ENCODE peak calls at places on chromosomes 13 and 19, in five cellular contexts. Y is colonic mucosa, F is Peyer's patch, A is transverse colon, C is cardiac muscle cell. Z is an unnamed sample.

GRCh38 chr19:42436006-42436405 is 6.7 kb downstream of the CXCL17 start:
- DNase-seq in A (no peak), C (peak; percentile 69), Y (no peak), F (no peak), Z (no peak)

GRCh38 chr13:99979453-99980200 is 2.0 kb upstream of the ZIC2 start:
- DNase-seq in C (no peak), A (no peak), F (no peak), Y (peak; percentile 20), Z (no peak)

GRCh38 chr19:35901854-35902661 is at the start of gene HCST:
- DNase-seq in Y (no peak), C (peak; percentile 12), F (no peak), A (peak; percentile 30), Z (peak; percentile 14)

GRCh38 chr19:42322305-42322704 is 3.1 kb upstream of the MEGF8 start:
- DNase-seq in C (no peak), F (no peak), Y (no peak), A (no peak), Z (no peak)

GRCh38 chr13:77184455-77184854 is 142.4 kb downstream of the MYCBP2 start:
- DNase-seq in F (no peak), Y (no peak), C (no peak), A (no peak), Z (no peak)

GRCh38 chr19:1154731-1155351 is 19.2 kb downstream of the SBNO2 start:
- DNase-seq in Y (peak; percentile 82), C (peak; percentile 96), F (peak; percentile 84), A (peak; percentile 89), Z (no peak)

GRCh38 chr19:4523306-4524110 is 5.2 kb upstream of the PLIN4 start:
- DNase-seq in F (peak; percentile 62), C (peak; percentile 63), Y (peak; percentile 55), A (peak; percentile 59), Z (no peak)

GRCh38 chr13:31016342-31017325 is 84.2 kb downstream of the TEX26 start:
- DNase-seq in Y (no peak), C (no peak), A (no peak), F (no peak), Z (no peak)

GRCh38 chr13:63629591-63629990 is 2213.9 kb upstream of the PCDH20 start:
- DNase-seq in C (no peak), A (no peak), Y (no peak), F (no peak), Z (no peak)

GRCh38 chr13:37716395-37716794 is 117.8 kb upstream of the POSTN start:
- DNase-seq in C (peak; percentile 85), F (no peak), A (no peak), Y (no peak), Z (no peak)

GRCh38 chr19:47631681-47632446 is 22.9 kb downstream of the BICRA start:
- DNase-seq in F (no peak), A (no peak), Y (no peak), C (peak; percentile 32), Z (no peak)

GRCh38 chr19:46296722-46297431 is at the start of gene HIF3A:
- DNase-seq in A (peak; percentile 81), F (peak; percentile 82), Y (peak; percentile 74), C (peak; percentile 85), Z (no peak)

GRCh38 chr19:6095760-6096159 is 14.5 kb downstream of the RFX2 start:
- DNase-seq in F (no peak), Y (no peak), C (no peak), A (no peak), Z (no peak)

GRCh38 chr19:44644391-44645016 is 794 bp downstream of the PVR start:
- DNase-seq in A (peak; percentile 27), C (no peak), Y (peak; percentile 49), F (peak; percentile 53), Z (no peak)

GRCh38 chr13:80486407-80486806 is 145.5 kb upstream of the SPRY2 start:
- DNase-seq in C (no peak), F (no peak), A (no peak), Y (no peak), Z (no peak)

GRCh38 chr13:101942535-101943157 is 459.2 kb downstream of the FGF14 start:
- DNase-seq in A (no peak), C (no peak), F (no peak), Y (no peak), Z (no peak)

GRCh38 chr19:32363632-32364031 is 18.2 kb downstream of the ZNF507 start:
- DNase-seq in C (no peak), A (no peak), F (no peak), Y (no peak), Z (no peak)

GRCh38 chr19:13299838-13300237 is 149.6 kb downstream of the IER2 start:
- DNase-seq in A (no peak), F (no peak), Y (no peak), C (no peak), Z (no peak)

GRCh38 chr13:55653497-55653896 is 1487.2 kb upstream of the PRR20A start:
- DNase-seq in C (no peak), Y (no peak), A (no peak), F (no peak), Z (no peak)

GRCh38 chr13:112781881-112782361 is 92.1 kb downstream of the ATP11A start:
- DNase-seq in Y (no peak), F (no peak), A (no peak), C (no peak), Z (no peak)

GRCh38 chr13:69751259-69751658 is 356.4 kb upstream of the ATXN8OS start:
- DNase-seq in C (no peak), A (no peak), F (no peak), Y (no peak), Z (no peak)

GRCh38 chr13:69755101-69755500 is 352.5 kb upstream of the ATXN8OS start:
- DNase-seq in A (no peak), F (no peak), Y (no peak), C (no peak), Z (no peak)
- H3K27me3 ChIP-seq in A (no peaks in the 10 kb centered on the region), F (no peaks in the 10 kb centered on the region), Y (no peaks in the 10 kb centered on the region), C (no peaks in the 10 kb centered on the region), Z (no peaks in the 10 kb centered on the region)

GRCh38 chr13:26618726-26619125 is 61.2 kb downstream of the WASF3 start:
- DNase-seq in Y (no peak), A (no peak), F (no peak), C (peak; percentile 15), Z (no peak)
- H3K27me3 ChIP-seq in Y (no peaks in the 10 kb centered on the region), A (no peaks in the 10 kb centered on the region), F (no peaks in the 10 kb centered on the region), C (no peaks in the 10 kb centered on the region), Z (peaks cover 16% of the 10 kb centered on the region)

GRCh38 chr19:54253331-54254194 is 3.5 kb downstream of the LILRB5 start:
- DNase-seq in Y (no peak), F (no peak), A (no peak), C (no peak), Z (no peak)

GRCh38 chr19:54257116-54257480 is at the start of gene LILRB5:
- DNase-seq in A (peak; percentile 25), Y (no peak), F (no peak), C (no peak), Z (no peak)

GRCh38 chr19:54256250-54257115 is 590 bp downstream of the LILRB5 start:
- DNase-seq in Y (no peak), A (no peak), F (no peak), C (no peak), Z (no peak)

GRCh38 chr19:54254195-54254906 is 2.7 kb downstream of the LILRB5 start:
- DNase-seq in Y (no peak), C (no peak), A (no peak), F (no peak), Z (no peak)

GRCh38 chr19:54255105-54255775 is 1.8 kb downstream of the LILRB5 start:
- DNase-seq in A (no peak), Y (no peak), F (no peak), C (no peak), Z (no peak)
- H3K27me3 ChIP-seq in A (peaks cover 29% of the 10 kb centered on the region), Y (peaks cover 3% of the 10 kb centered on the region), F (no peaks in the 10 kb centered on the region), C (peaks cover 7% of the 10 kb centered on the region), Z (no peaks in the 10 kb centered on the region)

GRCh38 chr13:96020941-96021340 is 32.3 kb downstream of the UGGT2 start:
- DNase-seq in Y (peak; percentile 42), A (no peak), C (no peak), F (no peak), Z (no peak)

GRCh38 chr13:96020155-96020575 is 33.0 kb downstream of the UGGT2 start:
- DNase-seq in F (no peak), A (peak; percentile 30), Y (peak; percentile 55), C (peak; percentile 84), Z (no peak)

GRCh38 chr13:96018135-96018534 is 35.1 kb downstream of the UGGT2 start:
- DNase-seq in F (no peak), A (no peak), C (no peak), Y (no peak), Z (no peak)
- H3K27me3 ChIP-seq in F (no peaks in the 10 kb centered on the region), A (no peaks in the 10 kb centered on the region), C (no peaks in the 10 kb centered on the region), Y (no peaks in the 10 kb centered on the region), Z (no peaks in the 10 kb centered on the region)

DNA sequence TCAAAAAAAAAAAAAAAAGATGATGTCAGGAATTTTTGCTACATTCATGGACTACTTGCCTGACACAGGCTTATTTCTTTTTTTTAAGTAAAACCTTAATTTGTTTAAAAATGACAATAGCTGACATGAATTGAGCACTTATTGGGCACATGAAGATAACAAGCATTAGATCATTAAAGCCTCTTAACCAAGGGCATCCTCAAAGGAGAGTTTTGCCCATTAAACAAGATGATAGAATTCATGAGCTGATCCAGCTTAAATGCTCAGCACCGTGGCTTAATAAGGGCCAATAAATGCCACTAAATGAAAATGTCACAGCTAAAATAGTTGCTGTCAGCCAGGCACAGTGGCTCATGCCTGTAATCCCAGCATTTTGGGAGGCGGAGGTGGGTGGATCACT is 19.3 kb downstream of the FBXO17 start:
- DNase-seq in C (no peak), F (no peak), Y (no peak), A (no peak), Z (no peak)
- H3K27me3 ChIP-seq in C (no peaks in the 10 kb centered on the region), F (no peaks in the 10 kb centered on the region), Y (no peaks in the 10 kb centered on the region), A (no peaks in the 10 kb centered on the region), Z (peaks cover 5% of the 10 kb centered on the region)